ENCODE peak calls at places on chromosomes 7 and 10, in four cellular contexts. S is hepatocyte, M is upper lobe of right lung, X is AG09309. R is an unnamed sample.

GRCh38 chr7:42880392-42880791 is 31.5 kb downstream of the C7orf25 start:
- DNase-seq in S (no peak), M (no peak), X (no peak), R (no peak)

GRCh38 chr7:118153551-118154177 is 30.3 kb upstream of the LSM8 start:
- DNase-seq in S (peak; percentile 49), M (no peak), X (no peak), R (no peak)

GRCh38 chr7:152336754-152337368 is 98.9 kb downstream of the KMT2C start:
- DNase-seq in S (peak; percentile 38), M (no peak), X (no peak), R (no peak)

GRCh38 chr7:68967598-68967997 is 630.7 kb upstream of the AUTS2 start:
- DNase-seq in S (no peak), M (no peak), X (no peak), R (no peak)

GRCh38 chr7:21944616-21945373 is 904 bp downstream of the CDCA7L start:
- DNase-seq in S (peak; percentile 67), M (peak; percentile 90), X (no peak), R (no peak)

GRCh38 chr10:26556756-26557640 is 118.9 kb downstream of the APBB1IP start:
- DNase-seq in S (peak; percentile 66), M (no peak), X (peak; percentile 45), R (no peak)

GRCh38 chr7:121525155-121525819 is 129.2 kb upstream of the FAM3C start:
- DNase-seq in S (no peak), M (no peak), X (peak; percentile 67), R (no peak)

GRCh38 chr10:24568042-24568441 is 155.6 kb downstream of the ARHGAP21 start:
- DNase-seq in S (no peak), M (no peak), X (no peak), R (no peak)

GRCh38 chr10:124418726-124419501 is at the start of gene OAT:
- DNase-seq in S (peak; percentile 98), M (peak; percentile 98), X (peak; percentile 65), R (peak; percentile 93)
- TF ChIP-seq CTCF in S (peak; percentile 18), M (no peak), X (no peak), R (no peak)

DNA sequence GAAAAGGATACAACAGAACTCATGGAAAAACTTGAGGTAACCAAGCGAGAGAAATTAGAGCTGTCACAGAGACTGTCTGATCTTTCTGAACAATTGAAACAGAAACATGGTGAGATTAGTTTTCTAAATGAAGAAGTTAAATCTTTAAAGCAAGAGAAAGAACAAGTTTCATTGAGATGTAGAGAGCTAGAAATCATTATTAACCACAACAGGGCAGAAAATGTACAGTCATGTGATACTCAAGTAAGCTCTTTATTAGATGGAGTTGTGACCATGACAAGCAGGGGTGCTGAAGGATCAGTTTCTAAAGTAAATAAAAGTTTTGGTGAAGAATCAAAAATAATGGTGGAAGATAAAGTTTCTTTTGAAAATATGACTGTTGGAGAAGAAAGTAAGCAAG is 62.1 kb downstream of the AKAP9 start:
- DNase-seq in S (no peak), M (no peak), X (no peak), R (no peak)
- TF ChIP-seq CTCF in S (no peak), M (no peak), X (no peak), R (no peak)

GRCh38 chr7:28955723-28956607 is 2.2 kb downstream of the TRIL start:
- DNase-seq in S (peak; percentile 89), M (peak; percentile 93), X (no peak), R (peak; percentile 61)
- TF ChIP-seq CTCF in S (peak; percentile 65), M (peak; percentile 51), X (peak; percentile 32), R (peak; percentile 89)

GRCh38 chr7:92436843-92437445 is 10.3 kb upstream of the GATAD1 start:
- DNase-seq in S (no peak), M (no peak), X (no peak), R (no peak)

GRCh38 chr7:92433019-92433418 is 14.3 kb upstream of the GATAD1 start:
- DNase-seq in S (no peak), M (no peak), X (no peak), R (no peak)

GRCh38 chr7:92437956-92438491 is 9.3 kb upstream of the GATAD1 start:
- DNase-seq in S (no peak), M (no peak), X (no peak), R (no peak)

GRCh38 chr7:92432299-92432946 is 14.9 kb upstream of the GATAD1 start:
- DNase-seq in S (no peak), M (no peak), X (no peak), R (no peak)

GRCh38 chr7:92435542-92435941 is 11.7 kb upstream of the GATAD1 start:
- DNase-seq in S (no peak), M (no peak), X (no peak), R (no peak)
- TF ChIP-seq CTCF in S (no peak), M (no peak), X (no peak), R (no peak)

GRCh38 chr10:3242251-3242650 is 69.7 kb upstream of the PITRM1 start:
- DNase-seq in S (no peak), M (no peak), X (no peak), R (no peak)

GRCh38 chr10:3239066-3239919 is 66.7 kb upstream of the PITRM1 start:
- DNase-seq in S (peak; percentile 74), M (peak; percentile 84), X (no peak), R (peak; percentile 58)

GRCh38 chr10:3238115-3238871 is 65.7 kb upstream of the PITRM1 start:
- DNase-seq in S (no peak), M (no peak), X (no peak), R (no peak)

GRCh38 chr10:3241128-3242057 is 68.8 kb upstream of the PITRM1 start:
- DNase-seq in S (no peak), M (no peak), X (no peak), R (no peak)

DNA sequence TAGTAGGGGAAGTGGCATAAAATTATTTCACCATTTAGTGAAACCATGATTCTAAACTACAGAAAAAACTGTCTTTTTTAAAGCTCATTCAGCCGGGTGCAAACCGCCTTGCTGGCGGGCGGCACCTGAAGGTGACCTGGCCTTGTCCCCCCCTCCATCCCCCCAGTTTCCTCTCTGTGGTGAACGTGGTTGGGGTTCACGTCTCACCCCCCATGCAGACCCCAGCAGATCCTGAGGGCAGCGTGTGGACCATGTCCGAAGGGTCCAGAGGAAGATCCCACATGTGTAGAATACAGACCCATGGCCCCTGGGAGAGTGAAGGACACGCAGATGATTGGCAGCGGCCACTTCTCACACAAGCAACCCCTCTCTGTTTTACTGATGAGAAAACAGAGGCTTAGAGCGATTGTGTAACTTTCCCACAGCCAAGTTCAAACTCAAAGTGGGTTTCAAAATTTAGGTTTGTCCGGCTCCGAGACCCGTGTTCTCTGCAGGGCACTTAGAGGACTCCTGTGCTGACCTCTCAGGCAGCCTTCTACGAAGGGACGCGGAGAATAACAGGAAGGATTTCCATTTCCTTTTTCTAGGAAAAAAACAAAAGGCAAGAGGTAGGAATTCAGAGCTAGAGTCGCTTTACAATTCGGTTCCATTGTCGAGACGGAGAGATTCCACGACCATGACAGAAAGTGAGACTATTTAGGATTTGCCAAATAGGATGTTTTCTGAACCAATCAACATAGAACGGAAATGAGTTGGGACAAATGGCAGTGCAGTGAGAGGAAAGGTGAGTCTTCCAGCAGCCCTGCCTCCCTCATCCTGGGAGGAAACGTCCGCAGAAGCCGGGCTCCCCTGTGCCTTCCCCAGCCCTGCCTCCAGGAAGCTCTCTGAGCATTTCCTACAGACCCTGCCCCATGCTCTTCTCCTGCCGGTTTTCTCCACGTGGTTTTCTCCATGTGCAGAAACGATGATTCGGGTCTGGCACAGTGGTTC is 67.6 kb upstream of the PITRM1 start:
- DNase-seq in S (no peak), M (no peak), X (no peak), R (no peak)
- TF ChIP-seq CTCF in S (no peak), M (no peak), X (no peak), R (peak; percentile 50)

R was measured in CD14-positive monocyte.